ENCODE peak calls at places on chromosomes 3 and 15, in ten cellular contexts. One of them, this sample, is unnamed.

GRCh38 chr3:139319428-139320402 is 24.1 kb upstream of the MRPS22 start:
- DNase-seq in A549: peak; percentile 24
- DNase-seq in sigmoid colon: no peak
- DNase-seq in suprapubic skin: peak; percentile 44
- DNase-seq in HepG2: peak; percentile 23
- DNase-seq in H1: peak; percentile 85
- DNase-seq in GM12878: no peak
- DNase-seq in K562: peak; percentile 61
- DNase-seq in esophagus muscularis mucosa: no peak
- DNase-seq in tibial nerve: no peak
- DNase-seq in this sample: no peak

GRCh38 chr3:122794779-122795673 is at the start of gene SLC49A4:
- DNase-seq in A549: peak; percentile 79
- DNase-seq in sigmoid colon: peak; percentile 80
- DNase-seq in suprapubic skin: peak; percentile 82
- DNase-seq in HepG2: peak; percentile 65
- DNase-seq in H1: peak; percentile 93
- DNase-seq in GM12878: peak; percentile 27
- DNase-seq in K562: peak; percentile 90
- DNase-seq in esophagus muscularis mucosa: no peak
- DNase-seq in tibial nerve: peak; percentile 43
- DNase-seq in this sample: peak; percentile 95

GRCh38 chr15:82655606-82656005 is 8.4 kb upstream of the CPEB1 start:
- DNase-seq in A549: no peak
- DNase-seq in sigmoid colon: no peak
- DNase-seq in suprapubic skin: no peak
- DNase-seq in HepG2: no peak
- DNase-seq in H1: no peak
- DNase-seq in GM12878: no peak
- DNase-seq in K562: no peak
- DNase-seq in esophagus muscularis mucosa: no peak
- DNase-seq in tibial nerve: no peak
- DNase-seq in this sample: no peak

GRCh38 chr3:197302696-197303341 is 4.4 kb upstream of the DLG1 start:
- DNase-seq in A549: no peak
- DNase-seq in sigmoid colon: no peak
- DNase-seq in suprapubic skin: no peak
- DNase-seq in HepG2: peak; percentile 12
- DNase-seq in H1: no peak
- DNase-seq in GM12878: no peak
- DNase-seq in K562: no peak
- DNase-seq in esophagus muscularis mucosa: no peak
- DNase-seq in tibial nerve: no peak
- DNase-seq in this sample: no peak

GRCh38 chr3:180447156-180447555 is 154.8 kb upstream of the TTC14 start:
- DNase-seq in A549: no peak
- DNase-seq in sigmoid colon: no peak
- DNase-seq in suprapubic skin: no peak
- DNase-seq in HepG2: no peak
- DNase-seq in H1: no peak
- DNase-seq in GM12878: no peak
- DNase-seq in K562: no peak
- DNase-seq in esophagus muscularis mucosa: no peak
- DNase-seq in tibial nerve: no peak
- DNase-seq in this sample: no peak

GRCh38 chr15:55320963-55321362 is 1.9 kb downstream of the PIGB start:
- DNase-seq in A549: no peak
- DNase-seq in sigmoid colon: no peak
- DNase-seq in suprapubic skin: no peak
- DNase-seq in HepG2: no peak
- DNase-seq in H1: no peak
- DNase-seq in GM12878: no peak
- DNase-seq in K562: no peak
- DNase-seq in esophagus muscularis mucosa: no peak
- DNase-seq in tibial nerve: no peak
- DNase-seq in this sample: no peak

GRCh38 chr15:73927003-73927475 is 777 bp downstream of the LOXL1 start:
- DNase-seq in A549: no peak
- DNase-seq in sigmoid colon: peak; percentile 83
- DNase-seq in suprapubic skin: no peak
- DNase-seq in HepG2: no peak
- DNase-seq in H1: peak; percentile 83
- DNase-seq in GM12878: no peak
- DNase-seq in K562: peak; percentile 18
- DNase-seq in esophagus muscularis mucosa: no peak
- DNase-seq in tibial nerve: no peak
- DNase-seq in this sample: peak; percentile 92

GRCh38 chr3:16419640-16420039 is 93.9 kb downstream of the RFTN1 start:
- DNase-seq in A549: no peak
- DNase-seq in sigmoid colon: no peak
- DNase-seq in suprapubic skin: no peak
- DNase-seq in HepG2: no peak
- DNase-seq in H1: no peak
- DNase-seq in GM12878: no peak
- DNase-seq in K562: no peak
- DNase-seq in esophagus muscularis mucosa: no peak
- DNase-seq in tibial nerve: no peak
- DNase-seq in this sample: no peak

GRCh38 chr3:127072221-127072771 is 89.4 kb downstream of the PLXNA1 start:
- DNase-seq in A549: no peak
- DNase-seq in sigmoid colon: peak; percentile 57
- DNase-seq in suprapubic skin: peak; percentile 55
- DNase-seq in HepG2: no peak
- DNase-seq in H1: no peak
- DNase-seq in GM12878: no peak
- DNase-seq in K562: no peak
- DNase-seq in esophagus muscularis mucosa: no peak
- DNase-seq in tibial nerve: no peak
- DNase-seq in this sample: no peak

GRCh38 chr15:91040851-91041250 is 18.5 kb upstream of the VPS33B start:
- DNase-seq in A549: no peak
- DNase-seq in sigmoid colon: no peak
- DNase-seq in suprapubic skin: no peak
- DNase-seq in HepG2: no peak
- DNase-seq in H1: no peak
- DNase-seq in GM12878: no peak
- DNase-seq in K562: no peak
- DNase-seq in esophagus muscularis mucosa: no peak
- DNase-seq in tibial nerve: no peak
- DNase-seq in this sample: no peak

GRCh38 chr15:57550640-57551039 is 41.1 kb upstream of the MYZAP start:
- DNase-seq in A549: no peak
- DNase-seq in sigmoid colon: no peak
- DNase-seq in suprapubic skin: no peak
- DNase-seq in HepG2: no peak
- DNase-seq in H1: no peak
- DNase-seq in GM12878: no peak
- DNase-seq in K562: no peak
- DNase-seq in esophagus muscularis mucosa: no peak
- DNase-seq in tibial nerve: peak; percentile 53
- DNase-seq in this sample: no peak

GRCh38 chr15:68644088-68644904 is 65.5 kb downstream of the CORO2B start:
- DNase-seq in A549: peak; percentile 71
- DNase-seq in sigmoid colon: peak; percentile 55
- DNase-seq in suprapubic skin: peak; percentile 31
- DNase-seq in HepG2: no peak
- DNase-seq in H1: no peak
- DNase-seq in GM12878: no peak
- DNase-seq in K562: peak; percentile 27
- DNase-seq in esophagus muscularis mucosa: no peak
- DNase-seq in tibial nerve: no peak
- DNase-seq in this sample: no peak

GRCh38 chr3:134315286-134316106 is 58.8 kb downstream of the AMOTL2 start:
- DNase-seq in A549: no peak
- DNase-seq in sigmoid colon: peak; percentile 89
- DNase-seq in suprapubic skin: peak; percentile 56
- DNase-seq in HepG2: no peak
- DNase-seq in H1: peak; percentile 52
- DNase-seq in GM12878: no peak
- DNase-seq in K562: no peak
- DNase-seq in esophagus muscularis mucosa: no peak
- DNase-seq in tibial nerve: peak; percentile 79
- DNase-seq in this sample: no peak

GRCh38 chr3:66172394-66172793 is 48.4 kb upstream of the SLC25A26 start:
- DNase-seq in A549: no peak
- DNase-seq in sigmoid colon: no peak
- DNase-seq in suprapubic skin: no peak
- DNase-seq in HepG2: no peak
- DNase-seq in H1: no peak
- DNase-seq in GM12878: no peak
- DNase-seq in K562: no peak
- DNase-seq in esophagus muscularis mucosa: no peak
- DNase-seq in tibial nerve: no peak
- DNase-seq in this sample: no peak

GRCh38 chr15:63466378-63467192 is 37.8 kb upstream of the USP3 start:
- DNase-seq in A549: peak; percentile 88
- DNase-seq in sigmoid colon: no peak
- DNase-seq in suprapubic skin: no peak
- DNase-seq in HepG2: peak; percentile 66
- DNase-seq in H1: peak; percentile 55
- DNase-seq in GM12878: no peak
- DNase-seq in K562: peak; percentile 71
- DNase-seq in esophagus muscularis mucosa: no peak
- DNase-seq in tibial nerve: peak; percentile 80
- DNase-seq in this sample: peak; percentile 39

DNA sequence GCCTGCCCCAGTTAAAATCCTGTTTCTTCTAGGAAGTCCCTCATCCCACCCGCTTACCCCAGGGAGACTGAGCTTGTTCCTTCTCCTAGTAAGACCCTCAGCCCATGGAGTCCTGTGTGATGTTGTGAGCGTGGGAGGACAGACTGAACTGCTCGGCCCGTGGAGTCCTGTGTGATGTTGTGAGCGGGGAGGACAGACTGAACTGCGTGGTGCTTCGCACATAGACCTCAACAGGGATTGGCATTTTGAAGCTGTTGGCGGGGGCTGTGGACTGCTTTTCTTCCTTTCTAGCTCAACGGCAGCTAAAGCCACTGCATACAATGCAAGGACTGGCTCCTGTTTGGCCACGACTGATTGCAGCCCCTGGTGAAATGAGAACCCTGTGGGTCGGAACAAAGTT is 1.6 kb upstream of the SPTBN5 start:
- DNase-seq in A549: no peak
- DNase-seq in sigmoid colon: no peak
- DNase-seq in suprapubic skin: peak; percentile 59
- DNase-seq in HepG2: no peak
- DNase-seq in H1: no peak
- DNase-seq in GM12878: no peak
- DNase-seq in K562: no peak
- DNase-seq in esophagus muscularis mucosa: no peak
- DNase-seq in tibial nerve: no peak
- DNase-seq in this sample: no peak
- H3K4me1 ChIP-seq in A549: peaks cover 11% of the 10 kb centered on the region
- H3K4me1 ChIP-seq in sigmoid colon: peaks cover 36% of the 10 kb centered on the region
- H3K4me1 ChIP-seq in suprapubic skin: peaks cover 26% of the 10 kb centered on the region
- H3K4me1 ChIP-seq in HepG2: peaks cover 30% of the 10 kb centered on the region
- H3K4me1 ChIP-seq in H1: peaks cover 2% of the 10 kb centered on the region
- H3K4me1 ChIP-seq in GM12878: peaks cover 15% of the 10 kb centered on the region
- H3K4me1 ChIP-seq in K562: peaks cover 24% of the 10 kb centered on the region
- H3K4me1 ChIP-seq in esophagus muscularis mucosa: peaks cover 34% of the 10 kb centered on the region
- H3K4me1 ChIP-seq in tibial nerve: peaks cover 19% of the 10 kb centered on the region
- H3K4me1 ChIP-seq in this sample: peaks cover 28% of the 10 kb centered on the region

GRCh38 chr15:23853291-23853690 is 166.2 kb upstream of the NDN start:
- DNase-seq in A549: no peak
- DNase-seq in sigmoid colon: no peak
- DNase-seq in suprapubic skin: no peak
- DNase-seq in HepG2: no peak
- DNase-seq in H1: no peak
- DNase-seq in GM12878: no peak
- DNase-seq in K562: no peak
- DNase-seq in esophagus muscularis mucosa: no peak
- DNase-seq in tibial nerve: no peak
- DNase-seq in this sample: no peak
- TF ChIP-seq EP300 in A549: no peak
- TF ChIP-seq EP300 in sigmoid colon: no peak
- TF ChIP-seq EP300 in suprapubic skin: no peak
- TF ChIP-seq EP300 in HepG2: no peak
- TF ChIP-seq EP300 in H1: no peak
- TF ChIP-seq EP300 in GM12878: no peak
- TF ChIP-seq EP300 in K562: no peak
- TF ChIP-seq EP300 in esophagus muscularis mucosa: no peak
- TF ChIP-seq EP300 in tibial nerve: no peak
- TF ChIP-seq EP300 in this sample: no peak

GRCh38 chr3:49711489-49711888 is 8.0 kb downstream of the AMIGO3 start:
- DNase-seq in A549: no peak
- DNase-seq in sigmoid colon: peak; percentile 34
- DNase-seq in suprapubic skin: peak; percentile 25
- DNase-seq in HepG2: no peak
- DNase-seq in H1: no peak
- DNase-seq in GM12878: no peak
- DNase-seq in K562: no peak
- DNase-seq in esophagus muscularis mucosa: no peak
- DNase-seq in tibial nerve: no peak
- DNase-seq in this sample: no peak
- H3K4me1 ChIP-seq in A549: no peaks in the 10 kb centered on the region
- H3K4me1 ChIP-seq in sigmoid colon: no peaks in the 10 kb centered on the region
- H3K4me1 ChIP-seq in suprapubic skin: no peaks in the 10 kb centered on the region
- H3K4me1 ChIP-seq in HepG2: peaks cover 23% of the 10 kb centered on the region
- H3K4me1 ChIP-seq in H1: no peaks in the 10 kb centered on the region
- H3K4me1 ChIP-seq in GM12878: no peaks in the 10 kb centered on the region
- H3K4me1 ChIP-seq in K562: no peaks in the 10 kb centered on the region
- H3K4me1 ChIP-seq in esophagus muscularis mucosa: no peaks in the 10 kb centered on the region
- H3K4me1 ChIP-seq in tibial nerve: no peaks in the 10 kb centered on the region
- H3K4me1 ChIP-seq in this sample: no peaks in the 10 kb centered on the region

DNA sequence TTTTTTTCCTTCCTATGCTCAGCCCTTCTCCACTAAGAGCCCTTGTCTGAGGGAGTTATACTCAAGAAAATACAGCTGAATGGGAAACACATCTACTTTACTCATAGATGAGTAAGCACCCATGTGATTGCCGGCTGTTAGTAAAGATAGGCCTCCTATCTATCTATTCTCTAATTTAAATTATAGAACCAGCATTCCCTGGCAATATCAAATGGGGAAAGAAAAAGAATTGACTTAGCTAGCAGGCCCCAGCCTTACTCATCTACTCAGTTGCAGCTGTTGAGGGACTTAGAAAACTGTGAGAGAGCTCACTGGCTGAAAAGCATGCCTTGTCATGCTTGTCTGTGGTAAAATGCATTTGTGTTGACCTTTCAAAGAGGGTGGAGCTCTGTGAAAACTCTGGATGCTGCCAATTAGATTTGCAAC is 116.9 kb upstream of the LRRFIP2 start:
- DNase-seq in A549: peak; percentile 57
- DNase-seq in sigmoid colon: no peak
- DNase-seq in suprapubic skin: no peak
- DNase-seq in HepG2: no peak
- DNase-seq in H1: no peak
- DNase-seq in GM12878: no peak
- DNase-seq in K562: peak; percentile 71
- DNase-seq in esophagus muscularis mucosa: no peak
- DNase-seq in tibial nerve: no peak
- DNase-seq in this sample: no peak
- TF ChIP-seq EP300 in A549: no peak
- TF ChIP-seq EP300 in sigmoid colon: no peak
- TF ChIP-seq EP300 in suprapubic skin: no peak
- TF ChIP-seq EP300 in HepG2: no peak
- TF ChIP-seq EP300 in H1: no peak
- TF ChIP-seq EP300 in GM12878: no peak
- TF ChIP-seq EP300 in K562: peak; percentile 89
- TF ChIP-seq EP300 in esophagus muscularis mucosa: no peak
- TF ChIP-seq EP300 in tibial nerve: no peak
- TF ChIP-seq EP300 in this sample: no peak

GRCh38 chr15:70053006-70053702 is 44.6 kb downstream of the TLE3 start:
- DNase-seq in A549: no peak
- DNase-seq in sigmoid colon: peak; percentile 61
- DNase-seq in suprapubic skin: peak; percentile 44
- DNase-seq in HepG2: no peak
- DNase-seq in H1: no peak
- DNase-seq in GM12878: no peak
- DNase-seq in K562: no peak
- DNase-seq in esophagus muscularis mucosa: no peak
- DNase-seq in tibial nerve: no peak
- DNase-seq in this sample: peak; percentile 46
- H3K4me1 ChIP-seq in A549: no peaks in the 10 kb centered on the region
- H3K4me1 ChIP-seq in sigmoid colon: peaks cover 17% of the 10 kb centered on the region
- H3K4me1 ChIP-seq in suprapubic skin: no peaks in the 10 kb centered on the region
- H3K4me1 ChIP-seq in HepG2: no peaks in the 10 kb centered on the region
- H3K4me1 ChIP-seq in H1: no peaks in the 10 kb centered on the region
- H3K4me1 ChIP-seq in GM12878: no peaks in the 10 kb centered on the region
- H3K4me1 ChIP-seq in K562: peaks cover 6% of the 10 kb centered on the region
- H3K4me1 ChIP-seq in esophagus muscularis mucosa: peaks cover 20% of the 10 kb centered on the region
- H3K4me1 ChIP-seq in tibial nerve: peaks cover 28% of the 10 kb centered on the region
- H3K4me1 ChIP-seq in this sample: no peaks in the 10 kb centered on the region

This sample was measured in upper lobe of left lung.